ENCODE peak calls at places on chromosomes 5 and 9, in seven cellular contexts. One of them, this sample, is unnamed. For H3K4me1, the result is how much of the 10 kb centered on the place peaks cover.

GRCh38 chr9:33159058-33159759 is 7.9 kb downstream of the B4GALT1 start:
- DNase-seq in IMR-90: peak
- DNase-seq in mesendoderm: peak
- DNase-seq in mesenchymal stem cell: peak
- DNase-seq in H9: no peak
- DNase-seq in trophoblast cell: no peak
- DNase-seq in H1: no peak
- DNase-seq in this sample: no peak

GRCh38 chr9:3708751-3709150 is 182.9 kb upstream of the RFX3 start:
- DNase-seq in H9: no peak
- DNase-seq in IMR-90: peak
- DNase-seq in H1: no peak
- DNase-seq in mesenchymal stem cell: no peak
- DNase-seq in trophoblast cell: no peak
- DNase-seq in mesendoderm: no peak
- DNase-seq in this sample: no peak

GRCh38 chr9:124894741-124895170 is 32.8 kb downstream of the ARPC5L start:
- DNase-seq in trophoblast cell: no peak
- DNase-seq in mesendoderm: peak
- DNase-seq in H1: no peak
- DNase-seq in IMR-90: peak
- DNase-seq in H9: peak
- DNase-seq in mesenchymal stem cell: peak
- DNase-seq in this sample: no peak

GRCh38 chr5:93192107-93192506 is 388.9 kb downstream of the NR2F1-AS1 start:
- DNase-seq in H9: no peak
- DNase-seq in IMR-90: peak
- DNase-seq in trophoblast cell: peak
- DNase-seq in mesendoderm: no peak
- DNase-seq in H1: no peak
- DNase-seq in mesenchymal stem cell: peak
- DNase-seq in this sample: no peak

GRCh38 chr9:137492464-137493162 is 33.5 kb upstream of the NSMF start:
- DNase-seq in trophoblast cell: no peak
- DNase-seq in mesenchymal stem cell: no peak
- DNase-seq in H1: peak
- DNase-seq in IMR-90: no peak
- DNase-seq in H9: peak
- DNase-seq in mesendoderm: peak
- DNase-seq in this sample: no peak

GRCh38 chr5:52786391-52786790 is 1.3 kb upstream of the ITGA1 start:
- DNase-seq in IMR-90: peak
- DNase-seq in H9: no peak
- DNase-seq in H1: no peak
- DNase-seq in mesenchymal stem cell: no peak
- DNase-seq in trophoblast cell: no peak
- DNase-seq in mesendoderm: no peak
- DNase-seq in this sample: no peak

GRCh38 chr5:106028314-106028713 is 1642.4 kb downstream of the EFNA5 start:
- DNase-seq in mesenchymal stem cell: no peak
- DNase-seq in IMR-90: peak
- DNase-seq in mesendoderm: no peak
- DNase-seq in H9: no peak
- DNase-seq in H1: no peak
- DNase-seq in trophoblast cell: no peak
- DNase-seq in this sample: no peak

GRCh38 chr5:174374206-174374605 is 328.7 kb downstream of the NSG2 start:
- DNase-seq in trophoblast cell: peak
- DNase-seq in mesenchymal stem cell: no peak
- DNase-seq in H9: no peak
- DNase-seq in IMR-90: no peak
- DNase-seq in H1: no peak
- DNase-seq in mesendoderm: no peak
- DNase-seq in this sample: no peak

GRCh38 chr5:98927988-98928801 is 612 bp downstream of the CHD1 start:
- DNase-seq in H1: no peak
- DNase-seq in trophoblast cell: peak
- DNase-seq in H9: peak
- DNase-seq in mesendoderm: peak
- DNase-seq in mesenchymal stem cell: peak
- DNase-seq in IMR-90: peak
- DNase-seq in this sample: peak

GRCh38 chr5:12177225-12177624 is 273.0 kb upstream of the CTNND2 start:
- DNase-seq in mesendoderm: no peak
- DNase-seq in H1: no peak
- DNase-seq in H9: no peak
- DNase-seq in mesenchymal stem cell: no peak
- DNase-seq in IMR-90: no peak
- DNase-seq in trophoblast cell: no peak
- DNase-seq in this sample: no peak

GRCh38 chr9:83937861-83938455 is 16.7 kb upstream of the KIF27 start:
- DNase-seq in trophoblast cell: peak
- DNase-seq in H1: no peak
- DNase-seq in IMR-90: peak
- DNase-seq in mesendoderm: peak
- DNase-seq in mesenchymal stem cell: peak
- DNase-seq in H9: no peak
- DNase-seq in this sample: peak

GRCh38 chr9:89001917-89002540 is 10.8 kb downstream of the S1PR3 start:
- DNase-seq in mesendoderm: no peak
- DNase-seq in H9: no peak
- DNase-seq in H1: no peak
- DNase-seq in trophoblast cell: no peak
- DNase-seq in IMR-90: no peak
- DNase-seq in mesenchymal stem cell: no peak
- DNase-seq in this sample: no peak
- H3K4me1 ChIP-seq in mesendoderm: under half
- H3K4me1 ChIP-seq in H9: under half
- H3K4me1 ChIP-seq in H1: under half
- H3K4me1 ChIP-seq in trophoblast cell: under half
- H3K4me1 ChIP-seq in IMR-90: under half
- H3K4me1 ChIP-seq in mesenchymal stem cell: under half
- H3K4me1 ChIP-seq in this sample: under half

DNA sequence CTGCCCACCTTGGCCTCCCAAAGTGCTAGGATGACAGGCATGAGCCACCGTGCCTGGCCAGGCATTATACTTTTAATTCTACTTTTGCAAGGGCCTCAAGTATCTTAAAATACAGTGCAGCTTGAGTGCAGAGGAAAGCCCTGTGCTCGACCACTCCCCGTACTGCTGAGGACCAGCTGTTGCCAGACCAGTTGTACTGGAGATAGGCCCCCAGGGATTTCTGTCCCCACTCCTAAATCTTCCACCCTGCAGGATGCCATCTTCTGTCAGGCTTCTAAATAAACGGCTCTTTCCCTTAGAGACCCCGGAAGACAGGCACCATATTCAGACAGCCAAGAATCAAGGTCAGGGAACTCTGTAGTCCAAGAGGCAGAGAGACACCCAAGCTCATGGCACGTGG is 16.6 kb upstream of the PSMD5 start:
- DNase-seq in H1: no peak
- DNase-seq in trophoblast cell: no peak
- DNase-seq in H9: no peak
- DNase-seq in mesendoderm: no peak
- DNase-seq in IMR-90: no peak
- DNase-seq in mesenchymal stem cell: no peak
- DNase-seq in this sample: no peak
- H2AK5ac ChIP-seq in H1: no peak
- H2AK5ac ChIP-seq in trophoblast cell: no peak
- H2AK5ac ChIP-seq in H9: no peak
- H2AK5ac ChIP-seq in mesendoderm: no peak
- H2AK5ac ChIP-seq in IMR-90: no peak
- H2AK5ac ChIP-seq in mesenchymal stem cell: no peak
- H2AK5ac ChIP-seq in this sample: no peak

GRCh38 chr5:120605325-120606079 is 141.4 kb downstream of the PRR16 start:
- DNase-seq in trophoblast cell: no peak
- DNase-seq in mesenchymal stem cell: peak
- DNase-seq in H9: no peak
- DNase-seq in IMR-90: no peak
- DNase-seq in mesendoderm: no peak
- DNase-seq in H1: no peak
- DNase-seq in this sample: no peak
- H3K4me2 ChIP-seq in trophoblast cell: no peak
- H3K4me2 ChIP-seq in mesenchymal stem cell: no peak
- H3K4me2 ChIP-seq in H9: no peak
- H3K4me2 ChIP-seq in IMR-90: peak
- H3K4me2 ChIP-seq in mesendoderm: no peak
- H3K4me2 ChIP-seq in H1: no peak
- H3K4me2 ChIP-seq in this sample: no peak

GRCh38 chr5:65779643-65780042 is 57.6 kb downstream of the NLN start:
- DNase-seq in H1: no peak
- DNase-seq in H9: no peak
- DNase-seq in IMR-90: no peak
- DNase-seq in mesendoderm: no peak
- DNase-seq in trophoblast cell: no peak
- DNase-seq in mesenchymal stem cell: no peak
- DNase-seq in this sample: no peak
- H3K4me1 ChIP-seq in H1: under half
- H3K4me1 ChIP-seq in H9: under half
- H3K4me1 ChIP-seq in IMR-90: under half
- H3K4me1 ChIP-seq in mesendoderm: under half
- H3K4me1 ChIP-seq in trophoblast cell: under half
- H3K4me1 ChIP-seq in mesenchymal stem cell: under half
- H3K4me1 ChIP-seq in this sample: under half

GRCh38 chr5:38426986-38427950 is 129.2 kb downstream of the LIFR start:
- DNase-seq in IMR-90: peak
- DNase-seq in mesenchymal stem cell: peak
- DNase-seq in H1: no peak
- DNase-seq in mesendoderm: no peak
- DNase-seq in trophoblast cell: no peak
- DNase-seq in H9: no peak
- DNase-seq in this sample: no peak

GRCh38 chr5:38426493-38426892 is 130.0 kb downstream of the LIFR start:
- DNase-seq in trophoblast cell: no peak
- DNase-seq in H1: no peak
- DNase-seq in mesenchymal stem cell: peak
- DNase-seq in mesendoderm: no peak
- DNase-seq in IMR-90: peak
- DNase-seq in H9: no peak
- DNase-seq in this sample: no peak

GRCh38 chr5:38433160-38433861 is 123.1 kb downstream of the LIFR start:
- DNase-seq in mesendoderm: no peak
- DNase-seq in H1: no peak
- DNase-seq in trophoblast cell: no peak
- DNase-seq in H9: no peak
- DNase-seq in IMR-90: peak
- DNase-seq in mesenchymal stem cell: peak
- DNase-seq in this sample: no peak

GRCh38 chr5:38434981-38435710 is 121.3 kb downstream of the LIFR start:
- DNase-seq in IMR-90: peak
- DNase-seq in H9: no peak
- DNase-seq in H1: no peak
- DNase-seq in trophoblast cell: no peak
- DNase-seq in mesendoderm: no peak
- DNase-seq in mesenchymal stem cell: no peak
- DNase-seq in this sample: no peak

GRCh38 chr5:38431242-38431853 is 125.1 kb downstream of the LIFR start:
- DNase-seq in mesendoderm: peak
- DNase-seq in IMR-90: no peak
- DNase-seq in trophoblast cell: no peak
- DNase-seq in H1: no peak
- DNase-seq in H9: no peak
- DNase-seq in mesenchymal stem cell: no peak
- DNase-seq in this sample: no peak
- H2AK5ac ChIP-seq in mesendoderm: no peak
- H2AK5ac ChIP-seq in IMR-90: no peak
- H2AK5ac ChIP-seq in trophoblast cell: no peak
- H2AK5ac ChIP-seq in H1: no peak
- H2AK5ac ChIP-seq in H9: no peak
- H2AK5ac ChIP-seq in mesenchymal stem cell: no peak
- H2AK5ac ChIP-seq in this sample: no peak

DNA sequence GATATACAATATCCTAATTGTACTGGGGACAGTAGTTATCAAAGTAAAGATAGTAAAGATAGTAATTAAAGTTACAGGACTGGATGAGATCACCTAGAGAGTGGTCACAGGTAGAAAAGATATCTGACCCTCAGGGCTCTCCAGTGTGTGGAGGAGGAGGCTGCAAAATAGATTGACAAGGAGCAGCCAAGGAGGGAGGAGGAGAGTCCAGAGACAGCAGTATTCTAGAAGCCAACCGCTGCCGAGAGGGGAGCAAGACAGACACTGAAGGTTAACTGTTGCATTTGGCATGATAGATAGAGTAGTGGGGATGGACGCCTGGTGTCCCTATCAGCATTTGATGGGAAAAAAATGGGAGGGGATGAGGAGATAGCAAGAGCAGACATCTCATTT is 17.0 kb upstream of the F2RL1 start:
- DNase-seq in mesendoderm: no peak
- DNase-seq in IMR-90: no peak
- DNase-seq in H9: no peak
- DNase-seq in mesenchymal stem cell: no peak
- DNase-seq in trophoblast cell: no peak
- DNase-seq in H1: no peak
- DNase-seq in this sample: no peak
- H3K4me2 ChIP-seq in mesendoderm: no peak
- H3K4me2 ChIP-seq in IMR-90: no peak
- H3K4me2 ChIP-seq in H9: no peak
- H3K4me2 ChIP-seq in mesenchymal stem cell: no peak
- H3K4me2 ChIP-seq in trophoblast cell: no peak
- H3K4me2 ChIP-seq in H1: no peak
- H3K4me2 ChIP-seq in this sample: no peak

This sample was measured in neuronal stem cell.